ENCODE peak calls at places on chromosomes 4 and X, in five cellular contexts. H is choroid plexus epithelial cell, J is GM12864, F is endodermal cell, E is SK-N-SH. P is an unnamed sample.

GRCh38 chr4:74376888-74377483 is 12.0 kb downstream of the EREG start:
- DNase-seq in J (no peak), F (no peak), E (peak; percentile 31), H (peak; percentile 92), P (no peak)

GRCh38 chr4:182885738-182886077 is 31.5 kb downstream of the DCTD start:
- DNase-seq in J (no peak), E (no peak), F (no peak), H (peak; percentile 64), P (no peak)

GRCh38 chrX:64977051-64977450 is 801 bp upstream of the ZC4H2 start:
- DNase-seq in F (no peak), E (no peak), J (no peak), H (no peak), P (no peak)

GRCh38 chr4:139740531-139741041 is 75.0 kb downstream of the MGST2 start:
- DNase-seq in J (no peak), E (peak; percentile 72), H (peak; percentile 97), F (peak; percentile 51), P (no peak)

GRCh38 chrX:22922961-22923360 is 76.8 kb upstream of the DDX53 start:
- DNase-seq in J (no peak), H (peak; percentile 86), F (no peak), E (no peak), P (no peak)

GRCh38 chr4:830776-831482 is 5.0 kb upstream of the CPLX1 start:
- DNase-seq in J (no peak), H (no peak), F (peak; percentile 38), E (no peak), P (no peak)

GRCh38 chr4:140367738-140368137 is 5.7 kb upstream of the SCOC start:
- DNase-seq in H (peak; percentile 36), J (no peak), E (no peak), F (no peak), P (no peak)

GRCh38 chr4:85565761-85566480 is 91.0 kb downstream of the ARHGAP24 start:
- DNase-seq in H (peak; percentile 86), E (no peak), F (no peak), J (no peak), P (no peak)

GRCh38 chrX:154378059-154378798 is 866 bp upstream of the EMD start:
- DNase-seq in H (no peak), F (peak; percentile 73), E (peak; percentile 85), J (no peak), P (no peak)

GRCh38 chr4:82629238-82630000 is 67.6 kb upstream of the TMEM150C start:
- DNase-seq in H (peak; percentile 20), E (no peak), F (no peak), J (no peak), P (no peak)

GRCh38 chr4:183097251-183098079 is 1.6 kb upstream of the WWC2 start:
- DNase-seq in E (no peak), J (no peak), F (peak; percentile 85), H (peak; percentile 54), P (no peak)

GRCh38 chrX:132043977-132044376 is 20.9 kb downstream of the STK26 start:
- DNase-seq in F (no peak), E (no peak), J (no peak), H (no peak), P (no peak)

GRCh38 chr4:3312362-3312761 is 19.5 kb downstream of the RGS12 start:
- DNase-seq in J (no peak), E (no peak), H (no peak), F (peak; percentile 28), P (no peak)

GRCh38 chr4:29278580-29278979 is 1441.6 kb upstream of the PCDH7 start:
- DNase-seq in E (no peak), F (no peak), J (no peak), H (peak; percentile 48), P (no peak)

GRCh38 chrX:152652467-152652866 is 14.8 kb downstream of the GABRQ start:
- DNase-seq in H (no peak), J (no peak), E (no peak), F (no peak), P (no peak)

GRCh38 chr4:103482471-103482870 is 237.3 kb downstream of the TACR3 start:
- DNase-seq in E (no peak), H (no peak), J (no peak), F (no peak), P (no peak)

GRCh38 chrX:104922206-104922621 is 298.3 kb downstream of the TEX13A start:
- DNase-seq in J (peak; percentile 49), E (peak; percentile 69), F (peak; percentile 91), H (peak; percentile 71), P (no peak)
- TF ChIP-seq CTCF in J (peak; percentile 96), E (peak; percentile 99), F (peak; percentile 96), H (peak; percentile 91), P (peak; percentile 100)

GRCh38 chr4:26404597-26405323 is 83.9 kb downstream of the RBPJ start:
- DNase-seq in E (no peak), J (no peak), F (no peak), H (no peak), P (no peak)
- TF ChIP-seq CTCF in E (peak; percentile 8), J (no peak), F (peak; percentile 60), H (no peak), P (no peak)

GRCh38 chr4:132071815-132072214 is 1077.3 kb upstream of the PCDH10 start:
- DNase-seq in E (no peak), J (no peak), F (no peak), H (peak; percentile 33), P (no peak)

DNA sequence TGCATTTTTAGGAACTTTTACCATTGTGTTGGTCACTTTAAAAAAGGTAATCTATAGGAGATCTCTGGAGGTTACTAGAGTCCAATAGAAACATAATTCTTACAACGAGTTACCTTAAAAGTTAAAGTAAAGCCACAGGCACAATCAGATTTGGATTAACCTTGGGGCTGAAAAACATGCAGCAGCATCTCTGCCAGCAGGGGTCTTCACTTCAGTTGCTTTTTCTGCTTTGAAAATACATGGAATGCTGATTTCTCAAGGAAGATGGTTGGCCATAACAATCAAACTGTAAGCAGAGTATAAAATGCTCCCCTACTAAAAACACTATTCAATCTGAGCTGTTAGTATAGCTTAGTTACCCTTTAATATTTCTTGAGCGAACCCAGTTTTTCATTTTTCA is 1072.3 kb upstream of the PCDH10 start:
- DNase-seq in F (no peak), E (no peak), H (no peak), J (no peak), P (no peak)
- TF ChIP-seq CTCF in F (peak; percentile 69), E (peak; percentile 32), H (peak; percentile 44), J (no peak), P (no peak)

DNA sequence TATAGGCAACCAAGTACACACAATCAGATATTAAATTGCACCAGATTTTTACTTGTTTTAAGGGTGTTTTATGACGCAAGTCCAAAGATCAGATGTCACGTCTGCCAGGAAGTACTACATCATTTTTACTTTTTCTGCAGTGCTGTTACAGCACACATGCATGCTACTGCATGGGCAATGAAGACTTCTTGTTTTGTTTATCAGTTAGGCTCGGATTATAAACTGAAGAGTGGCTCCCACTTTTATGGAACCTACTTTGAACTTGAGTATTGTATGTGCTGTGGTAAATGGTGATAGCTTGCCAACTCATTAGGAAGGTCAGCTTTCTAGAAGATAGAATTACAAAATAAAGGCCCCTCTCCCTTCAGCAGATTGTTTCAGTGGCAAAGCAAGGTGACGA is 131.6 kb downstream of the CEP135 start:
- DNase-seq in F (no peak), E (no peak), J (no peak), H (peak; percentile 12), P (no peak)
- TF ChIP-seq CTCF in F (no peak), E (no peak), J (no peak), H (no peak), P (no peak)

DNA sequence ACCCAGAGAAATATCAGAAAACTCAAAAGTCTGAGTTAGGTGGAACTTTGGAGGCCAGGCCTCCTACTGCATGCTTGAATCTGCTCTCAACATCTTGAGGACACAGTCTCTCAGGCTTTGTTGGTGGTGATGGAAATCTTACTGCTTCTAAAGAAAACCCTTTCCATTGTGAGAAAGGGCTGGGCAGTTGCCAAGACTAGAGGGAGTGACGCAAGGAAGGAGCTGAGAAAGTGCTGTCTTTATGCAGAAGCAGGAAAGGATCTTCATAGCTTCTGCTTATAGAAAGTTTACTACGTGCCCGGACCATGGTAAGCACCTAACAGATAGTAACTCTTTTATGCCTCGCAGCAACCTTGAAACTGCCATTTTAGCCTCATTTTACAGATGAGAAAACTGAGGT is 2.4 kb upstream of the CRMP1 start:
- DNase-seq in E (no peak), F (no peak), J (no peak), H (peak; percentile 24), P (no peak)
- TF ChIP-seq CTCF in E (no peak), F (no peak), J (no peak), H (no peak), P (no peak)